ENCODE peak calls at places on chromosomes 13 and 19, in eight cellular contexts. K is cardiac muscle cell; Z is CD4-positive, alpha-beta T cell; T is osteocyte; P is MCF 10A; N is neural crest cell; J is cardiac fibroblast; U is AG09309. C is an unnamed sample.

GRCh38 chr19:18491995-18492953 is 29.6 kb downstream of the ELL start:
- DNase-seq in K (no peak), Z (no peak), T (no peak), P (no peak), N (no peak), J (no peak), U (no peak), C (no peak)

GRCh38 chr19:48487944-48488343 is 18.8 kb downstream of the CYTH2 start:
- DNase-seq in K (peak), Z (no peak), T (no peak), P (peak), N (no peak), J (peak), U (peak), C (no peak)

GRCh38 chr13:100493418-100493817 is 95.2 kb downstream of the GGACT start:
- DNase-seq in K (peak), Z (no peak), T (no peak), P (no peak), N (no peak), J (peak), U (peak), C (no peak)

GRCh38 chr13:76783798-76784197 is 102.4 kb downstream of the KCTD12 start:
- DNase-seq in K (no peak), Z (no peak), T (no peak), P (peak), N (no peak), J (no peak), U (no peak), C (no peak)

GRCh38 chr19:335072-335471 is 9.5 kb downstream of the MIER2 start:
- DNase-seq in K (no peak), Z (no peak), T (no peak), P (no peak), N (no peak), J (no peak), U (no peak), C (no peak)

GRCh38 chr13:34808649-34809048 is 133.4 kb upstream of the NBEA start:
- DNase-seq in K (no peak), Z (no peak), T (no peak), P (no peak), N (no peak), J (no peak), U (no peak), C (no peak)

GRCh38 chr19:14577885-14578427 is 4.9 kb upstream of the CLEC17A start:
- DNase-seq in K (no peak), Z (no peak), T (no peak), P (peak), N (no peak), J (no peak), U (no peak), C (no peak)

GRCh38 chr13:88051746-88052482 is 380.7 kb downstream of the SLITRK5 start:
- DNase-seq in K (no peak), Z (no peak), T (no peak), P (peak), N (no peak), J (no peak), U (no peak), C (no peak)

GRCh38 chr19:29858000-29858596 is 46.3 kb downstream of the CCNE1 start:
- DNase-seq in K (no peak), Z (peak), T (no peak), P (peak), N (no peak), J (no peak), U (no peak), C (no peak)

GRCh38 chr19:37950471-37951175 is 43.6 kb downstream of the SIPA1L3 start:
- DNase-seq in K (no peak), Z (no peak), T (no peak), P (no peak), N (no peak), J (no peak), U (no peak), C (no peak)

GRCh38 chr19:30853036-30853435 is 480.9 kb downstream of the ZNF536 start:
- DNase-seq in K (no peak), Z (no peak), T (peak), P (no peak), N (no peak), J (no peak), U (no peak), C (no peak)

GRCh38 chr13:42048323-42048624 is 174 bp upstream of the DGKH start:
- DNase-seq in K (no peak), Z (no peak), T (no peak), P (peak), N (no peak), J (no peak), U (no peak), C (no peak)

GRCh38 chr13:23467048-23467931 is 33.8 kb upstream of the SACS start:
- DNase-seq in K (no peak), Z (no peak), T (no peak), P (no peak), N (peak), J (no peak), U (no peak), C (no peak)

GRCh38 chr19:40759352-40759751 is 8.3 kb downstream of the SNRPA start:
- DNase-seq in K (no peak), Z (no peak), T (no peak), P (no peak), N (no peak), J (no peak), U (no peak), C (no peak)

GRCh38 chr19:2556221-2557092 is 80.5 kb downstream of the GADD45B start:
- DNase-seq in K (no peak), Z (no peak), T (no peak), P (no peak), N (no peak), J (no peak), U (no peak), C (no peak)

GRCh38 chr13:42740753-42741152 is 40.6 kb upstream of the FAM216B start:
- DNase-seq in K (peak), Z (no peak), T (no peak), P (peak), N (no peak), J (peak), U (no peak), C (no peak)

GRCh38 chr19:57583104-57583520 is 833 bp upstream of the ZIK1 start:
- DNase-seq in K (no peak), Z (no peak), T (no peak), P (no peak), N (no peak), J (no peak), U (no peak), C (no peak)

GRCh38 chr13:36847541-36848045 is 28.6 kb downstream of the RFXAP start:
- DNase-seq in K (no peak), Z (no peak), T (no peak), P (no peak), N (no peak), J (no peak), U (no peak), C (no peak)

GRCh38 chr13:36848228-36848982 is 29.4 kb downstream of the RFXAP start:
- DNase-seq in K (peak), Z (no peak), T (no peak), P (peak), N (no peak), J (peak), U (no peak), C (no peak)

DNA sequence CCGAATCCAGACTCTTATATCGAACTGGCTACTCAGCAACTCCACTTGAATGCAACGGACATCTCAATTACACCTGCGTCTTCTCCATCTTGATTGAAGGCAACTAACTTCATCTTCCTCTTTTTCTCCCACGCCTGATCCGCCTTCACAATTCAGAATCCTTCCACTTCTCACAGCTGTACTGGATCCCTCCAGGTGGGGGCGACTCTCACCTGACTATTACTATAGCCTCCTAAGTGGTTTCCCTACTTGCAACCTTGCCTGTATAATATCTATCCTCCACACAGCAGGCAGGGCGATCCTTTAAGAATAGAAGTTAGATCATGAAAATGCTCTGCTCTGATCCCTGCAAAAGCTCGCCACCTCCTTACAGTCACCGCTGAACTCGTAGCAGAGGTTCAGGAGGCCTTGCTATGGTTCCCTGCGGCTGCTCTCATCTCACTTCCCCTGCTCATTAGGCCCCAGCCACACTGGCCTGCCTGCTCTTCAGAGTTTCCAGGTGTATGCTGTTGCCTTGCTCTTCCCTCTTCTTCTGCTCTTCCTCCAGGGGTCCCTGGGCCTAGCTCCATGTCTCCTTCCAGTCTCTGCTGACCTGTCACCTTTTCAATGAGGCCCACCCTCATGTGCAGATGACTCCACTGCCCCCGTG is 31.9 kb downstream of the RFXAP start:
- DNase-seq in K (peak), Z (no peak), T (no peak), P (peak), N (no peak), J (no peak), U (no peak), C (no peak)
- TF ChIP-seq CTCF in K (peak), Z (no peak), T (peak), P (no peak), N (peak), J (peak), U (peak), C (peak)

GRCh38 chr19:23249911-23250649 is at the start of gene ZNF724:
- DNase-seq in K (peak), Z (peak), T (peak), P (peak), N (peak), J (peak), U (peak), C (peak)
- TF ChIP-seq CTCF in K (no peak), Z (no peak), T (no peak), P (no peak), N (no peak), J (no peak), U (no peak), C (no peak)

DNA sequence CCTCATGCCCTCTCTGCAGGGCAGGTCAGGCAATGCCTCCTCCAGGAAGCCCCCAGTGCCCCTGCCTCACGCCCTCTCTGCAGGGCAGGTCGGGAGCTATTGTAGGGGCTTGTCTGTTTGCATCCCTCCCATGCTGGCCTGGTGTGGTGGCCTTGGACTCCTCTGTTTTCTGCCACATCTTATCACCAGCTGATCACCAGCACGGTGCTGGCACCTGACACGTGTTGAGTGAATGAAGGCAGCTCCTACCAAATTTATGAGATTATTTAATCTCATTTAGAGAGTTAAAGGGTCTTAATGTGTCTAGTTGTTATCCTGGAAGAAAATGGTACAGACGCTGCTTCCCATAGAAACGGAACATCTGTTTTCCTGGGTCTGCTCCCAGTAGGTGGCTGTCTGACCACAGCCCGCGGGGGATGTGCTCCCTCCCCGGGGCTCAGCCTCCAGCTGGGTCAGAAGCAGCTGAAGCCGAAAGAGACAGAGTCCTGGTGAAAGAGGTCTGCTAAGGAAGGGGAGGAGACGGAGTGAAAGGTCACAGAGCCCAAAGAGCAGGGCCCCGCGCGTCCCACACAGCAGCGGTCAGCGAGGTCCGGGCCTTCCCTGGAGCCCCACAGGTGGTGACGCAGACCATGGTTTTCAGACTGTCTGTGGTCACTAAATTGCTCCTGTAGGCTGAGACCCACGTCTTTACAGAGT is 51.7 kb upstream of the C13orf46 start:
- DNase-seq in K (peak), Z (no peak), T (no peak), P (no peak), N (no peak), J (peak), U (no peak), C (no peak)
- TF ChIP-seq CTCF in K (peak), Z (no peak), T (no peak), P (no peak), N (no peak), J (no peak), U (peak), C (no peak)

GRCh38 chr19:38952395-38953165 is 21.8 kb downstream of the MRPS12 start:
- DNase-seq in K (peak), Z (no peak), T (no peak), P (peak), N (peak), J (peak), U (no peak), C (no peak)
- TF ChIP-seq CTCF in K (peak), Z (peak), T (peak), P (peak), N (peak), J (no peak), U (peak), C (peak)

C was measured in type B pancreatic cell.